ENCODE peak calls at places on chromosomes 7 and 10, in four cellular contexts. One of them, this sample, is unnamed.

GRCh38 chr7:55019329-55019690 is 493 bp downstream of the EGFR start:
- DNase-seq in K562: no peak
- DNase-seq in IMR-90: no peak
- DNase-seq in A549: peak; percentile 43
- DNase-seq in this sample: no peak

GRCh38 chr7:142385528-142386340 is 127.9 kb upstream of the PRSS58 start:
- DNase-seq in K562: peak; percentile 75
- DNase-seq in IMR-90: peak; percentile 76
- DNase-seq in A549: peak; percentile 34
- DNase-seq in this sample: peak; percentile 32

GRCh38 chr10:6713716-6714115 is 133.6 kb upstream of the PRKCQ start:
- DNase-seq in K562: no peak
- DNase-seq in IMR-90: peak; percentile 25
- DNase-seq in A549: no peak
- DNase-seq in this sample: no peak

GRCh38 chr7:143388491-143389101 is 7.5 kb downstream of the ZYX start:
- DNase-seq in A549: no peak
- DNase-seq in IMR-90: no peak
- DNase-seq in K562: no peak
- DNase-seq in this sample: no peak

GRCh38 chr10:86282664-86283465 is 83.7 kb downstream of the GRID1 start:
- DNase-seq in IMR-90: no peak
- DNase-seq in A549: no peak
- DNase-seq in K562: no peak
- DNase-seq in this sample: no peak

GRCh38 chr10:97074256-97075145 is 111.3 kb downstream of the SLIT1 start:
- DNase-seq in K562: no peak
- DNase-seq in A549: no peak
- DNase-seq in IMR-90: no peak
- DNase-seq in this sample: no peak

GRCh38 chr10:1538121-1538520 is 199.2 kb downstream of the ADARB2 start:
- DNase-seq in IMR-90: no peak
- DNase-seq in K562: no peak
- DNase-seq in A549: no peak
- DNase-seq in this sample: no peak

GRCh38 chr10:6473430-6473829 is 106.6 kb downstream of the PRKCQ start:
- DNase-seq in K562: peak; percentile 61
- DNase-seq in A549: no peak
- DNase-seq in IMR-90: no peak
- DNase-seq in this sample: no peak

GRCh38 chr10:24494777-24495176 is 228.9 kb downstream of the ARHGAP21 start:
- DNase-seq in A549: no peak
- DNase-seq in K562: no peak
- DNase-seq in IMR-90: no peak
- DNase-seq in this sample: no peak

GRCh38 chr7:155191901-155192478 is 105.7 kb upstream of the INSIG1 start:
- DNase-seq in IMR-90: no peak
- DNase-seq in A549: no peak
- DNase-seq in K562: no peak
- DNase-seq in this sample: no peak

GRCh38 chr10:22308390-22308789 is 7.8 kb upstream of the COMMD3 start:
- DNase-seq in A549: peak; percentile 46
- DNase-seq in IMR-90: peak; percentile 53
- DNase-seq in K562: no peak
- DNase-seq in this sample: no peak

GRCh38 chr10:125149278-125150047 is 10.9 kb downstream of the CTBP2 start:
- DNase-seq in IMR-90: peak; percentile 87
- DNase-seq in A549: peak; percentile 53
- DNase-seq in K562: peak; percentile 25
- DNase-seq in this sample: no peak

GRCh38 chr10:116268976-116269375 is 4.0 kb downstream of the GFRA1 start:
- DNase-seq in K562: no peak
- DNase-seq in IMR-90: no peak
- DNase-seq in A549: no peak
- DNase-seq in this sample: no peak

GRCh38 chr7:116518971-116519370 is 5.9 kb upstream of the CAV1 start:
- DNase-seq in IMR-90: no peak
- DNase-seq in K562: no peak
- DNase-seq in A549: no peak
- DNase-seq in this sample: no peak

GRCh38 chr7:85770332-85770731 is 583.5 kb upstream of the SEMA3D start:
- DNase-seq in IMR-90: no peak
- DNase-seq in K562: no peak
- DNase-seq in A549: no peak
- DNase-seq in this sample: no peak

GRCh38 chr10:98485959-98486358 is 39.2 kb upstream of the HPS1 start:
- DNase-seq in IMR-90: peak; percentile 35
- DNase-seq in K562: no peak
- DNase-seq in A549: no peak
- DNase-seq in this sample: no peak

GRCh38 chr7:94324380-94325120 is 70.1 kb upstream of the COL1A2 start:
- DNase-seq in K562: no peak
- DNase-seq in A549: no peak
- DNase-seq in IMR-90: peak; percentile 53
- DNase-seq in this sample: no peak

GRCh38 chr7:108455524-108455832 is 758 bp downstream of the NRCAM start:
- DNase-seq in K562: no peak
- DNase-seq in IMR-90: no peak
- DNase-seq in A549: no peak
- DNase-seq in this sample: no peak

GRCh38 chr7:919114-919442 is 35.4 kb downstream of the ADAP1 start:
- DNase-seq in A549: no peak
- DNase-seq in K562: no peak
- DNase-seq in IMR-90: no peak
- DNase-seq in this sample: no peak

GRCh38 chr10:71980181-71981023 is 16.2 kb downstream of the CHST3 start:
- DNase-seq in A549: no peak
- DNase-seq in IMR-90: peak; percentile 48
- DNase-seq in K562: peak; percentile 63
- DNase-seq in this sample: no peak

GRCh38 chr7:155518633-155519032 is 27.7 kb downstream of the CNPY1 start:
- DNase-seq in K562: no peak
- DNase-seq in IMR-90: no peak
- DNase-seq in A549: no peak
- DNase-seq in this sample: no peak

GRCh38 chr7:2719007-2719406 is 31.0 kb downstream of the AMZ1 start:
- DNase-seq in K562: peak; percentile 66
- DNase-seq in IMR-90: no peak
- DNase-seq in A549: peak; percentile 83
- DNase-seq in this sample: no peak

GRCh38 chr7:141701489-141702046 is 398 bp downstream of the DENND11 start:
- DNase-seq in IMR-90: no peak
- DNase-seq in K562: peak; percentile 60
- DNase-seq in A549: peak; percentile 35
- DNase-seq in this sample: no peak

GRCh38 chr10:110858297-110858934 is 13.3 kb upstream of the PDCD4 start:
- DNase-seq in IMR-90: no peak
- DNase-seq in K562: peak; percentile 36
- DNase-seq in A549: no peak
- DNase-seq in this sample: no peak

GRCh38 chr10:67803588-67804394 is 34.2 kb downstream of the DNAJC12 start:
- DNase-seq in A549: peak; percentile 25
- DNase-seq in K562: no peak
- DNase-seq in IMR-90: no peak
- DNase-seq in this sample: peak; percentile 94

GRCh38 chr10:84665211-84665610 is 336.8 kb downstream of the CCSER2 start:
- DNase-seq in IMR-90: no peak
- DNase-seq in A549: no peak
- DNase-seq in K562: no peak
- DNase-seq in this sample: no peak

GRCh38 chr10:91022924-91023707 is 102.2 kb upstream of the ANKRD1 start:
- DNase-seq in A549: no peak
- DNase-seq in K562: no peak
- DNase-seq in IMR-90: no peak
- DNase-seq in this sample: no peak

GRCh38 chr7:33156441-33156840 is 27.1 kb downstream of the BBS9 start:
- DNase-seq in A549: no peak
- DNase-seq in IMR-90: no peak
- DNase-seq in K562: no peak
- DNase-seq in this sample: no peak

GRCh38 chr10:75417522-75417927 is 13.9 kb upstream of the LRMDA start:
- DNase-seq in A549: no peak
- DNase-seq in K562: no peak
- DNase-seq in IMR-90: no peak
- DNase-seq in this sample: no peak

GRCh38 chr10:15879058-15879457 is 18.8 kb upstream of the MINDY3 start:
- DNase-seq in IMR-90: peak; percentile 40
- DNase-seq in K562: peak; percentile 43
- DNase-seq in A549: peak; percentile 50
- DNase-seq in this sample: peak; percentile 44

GRCh38 chr10:1159131-1160061 is 103.2 kb downstream of the WDR37 start:
- DNase-seq in K562: peak; percentile 61
- DNase-seq in A549: no peak
- DNase-seq in IMR-90: peak; percentile 58
- DNase-seq in this sample: no peak

GRCh38 chr7:102202556-102202955 is 84.1 kb upstream of the SH2B2 start:
- DNase-seq in IMR-90: no peak
- DNase-seq in K562: no peak
- DNase-seq in A549: no peak
- DNase-seq in this sample: no peak

GRCh38 chr7:7757576-7757975 is 39.2 kb upstream of the RPA3 start:
- DNase-seq in IMR-90: no peak
- DNase-seq in K562: no peak
- DNase-seq in A549: no peak
- DNase-seq in this sample: no peak

GRCh38 chr10:101974091-101974799 is 81.7 kb downstream of the ARMH3 start:
- DNase-seq in A549: no peak
- DNase-seq in K562: no peak
- DNase-seq in IMR-90: no peak
- DNase-seq in this sample: no peak

GRCh38 chr7:2440608-2441245 is 35.5 kb downstream of the GRIFIN start:
- DNase-seq in K562: no peak
- DNase-seq in IMR-90: no peak
- DNase-seq in A549: no peak
- DNase-seq in this sample: peak; percentile 23

GRCh38 chr7:12796397-12797136 is 109.1 kb downstream of the ARL4A start:
- DNase-seq in K562: no peak
- DNase-seq in A549: no peak
- DNase-seq in IMR-90: no peak
- DNase-seq in this sample: no peak
- TF ChIP-seq RAD21 in K562: peak; percentile 25
- TF ChIP-seq RAD21 in A549: no peak
- TF ChIP-seq RAD21 in IMR-90: no peak
- TF ChIP-seq RAD21 in this sample: no peak

GRCh38 chr10:132364594-132364970 is 32.4 kb upstream of the PWWP2B start:
- DNase-seq in IMR-90: no peak
- DNase-seq in K562: no peak
- DNase-seq in A549: no peak
- DNase-seq in this sample: no peak
- TF ChIP-seq MAZ in IMR-90: no peak
- TF ChIP-seq MAZ in K562: no peak
- TF ChIP-seq MAZ in A549: no peak
- TF ChIP-seq MAZ in this sample: no peak

GRCh38 chr10:63267414-63268138 is 134.4 kb downstream of the NRBF2 start:
- DNase-seq in IMR-90: peak; percentile 94
- DNase-seq in A549: peak; percentile 12
- DNase-seq in K562: peak; percentile 39
- DNase-seq in this sample: peak; percentile 71
- TF ChIP-seq BHLHE40 in IMR-90: no peak
- TF ChIP-seq BHLHE40 in A549: no peak
- TF ChIP-seq BHLHE40 in K562: no peak
- TF ChIP-seq BHLHE40 in this sample: no peak

GRCh38 chr10:3760083-3760482 is 24.9 kb downstream of the KLF6 start:
- DNase-seq in A549: no peak
- DNase-seq in K562: no peak
- DNase-seq in IMR-90: no peak
- DNase-seq in this sample: no peak
- TF ChIP-seq RAD21 in A549: no peak
- TF ChIP-seq RAD21 in K562: no peak
- TF ChIP-seq RAD21 in IMR-90: no peak
- TF ChIP-seq RAD21 in this sample: no peak

GRCh38 chr7:30612658-30613265 is 18.1 kb downstream of the GARS1 start:
- DNase-seq in IMR-90: peak; percentile 81
- DNase-seq in K562: no peak
- DNase-seq in A549: no peak
- DNase-seq in this sample: no peak
- TF ChIP-seq MAZ in IMR-90: no peak
- TF ChIP-seq MAZ in K562: no peak
- TF ChIP-seq MAZ in A549: no peak
- TF ChIP-seq MAZ in this sample: no peak

GRCh38 chr7:115476666-115477065 is 553.9 kb downstream of the TFEC start:
- DNase-seq in K562: no peak
- DNase-seq in A549: no peak
- DNase-seq in IMR-90: no peak
- DNase-seq in this sample: no peak
- TF ChIP-seq BHLHE40 in K562: no peak
- TF ChIP-seq BHLHE40 in A549: no peak
- TF ChIP-seq BHLHE40 in IMR-90: no peak
- TF ChIP-seq BHLHE40 in this sample: no peak

GRCh38 chr10:99760321-99760720 is 22.1 kb upstream of the ABCC2 start:
- DNase-seq in K562: no peak
- DNase-seq in A549: no peak
- DNase-seq in IMR-90: no peak
- DNase-seq in this sample: no peak

GRCh38 chr10:99765672-99766071 is 16.8 kb upstream of the ABCC2 start:
- DNase-seq in IMR-90: no peak
- DNase-seq in A549: no peak
- DNase-seq in K562: no peak
- DNase-seq in this sample: no peak

GRCh38 chr10:99758241-99758891 is 24.1 kb upstream of the ABCC2 start:
- DNase-seq in IMR-90: peak; percentile 49
- DNase-seq in A549: no peak
- DNase-seq in K562: no peak
- DNase-seq in this sample: no peak

GRCh38 chr10:99766282-99766681 is 16.2 kb upstream of the ABCC2 start:
- DNase-seq in IMR-90: no peak
- DNase-seq in A549: no peak
- DNase-seq in K562: no peak
- DNase-seq in this sample: no peak

DNA sequence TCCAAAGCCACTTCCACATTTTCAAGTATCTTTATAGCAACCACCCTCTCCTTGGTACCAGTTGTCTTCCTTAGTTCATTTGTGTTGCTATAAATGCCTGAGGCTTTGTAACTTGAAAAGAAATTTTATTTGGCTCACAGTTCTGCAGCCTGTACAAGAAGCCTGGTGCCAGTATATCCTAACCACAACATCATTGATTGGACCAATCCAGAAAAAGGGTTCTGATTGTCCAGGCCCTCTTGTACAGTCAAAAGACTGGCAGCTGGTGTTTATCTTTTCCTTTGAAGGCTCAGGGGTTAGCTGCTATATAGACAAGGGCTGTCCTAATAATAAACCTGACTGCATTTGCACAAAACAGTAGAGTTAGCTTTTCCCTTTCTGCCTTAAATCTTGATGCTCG is 21.0 kb upstream of the ABCC2 start:
- DNase-seq in A549: no peak
- DNase-seq in K562: no peak
- DNase-seq in IMR-90: no peak
- DNase-seq in this sample: no peak
- TF ChIP-seq RAD21 in A549: no peak
- TF ChIP-seq RAD21 in K562: no peak
- TF ChIP-seq RAD21 in IMR-90: no peak
- TF ChIP-seq RAD21 in this sample: no peak

This sample was measured in HepG2.